ENCODE peak calls at places on chromosomes 3 and 15, in eight cellular contexts. P, S, F, M, B, K, J and E are unnamed samples.

GRCh38 chr3:64303881-64304280 is 78.6 kb upstream of the PRICKLE2 start:
- DNase-seq in S (no peak), K (no peak), J (no peak), F (no peak), B (no peak), P (no peak), M (no peak), E (no peak)

GRCh38 chr15:97072560-97072959 is 742.1 kb downstream of the NR2F2 start:
- DNase-seq in F (no peak), S (peak), K (no peak), J (peak), P (no peak), M (no peak), B (no peak), E (no peak)

GRCh38 chr3:51508255-51508654 is 8.4 kb upstream of the DCAF1 start:
- DNase-seq in F (no peak), B (no peak), K (no peak), P (no peak), M (no peak), J (no peak), S (no peak), E (no peak)

GRCh38 chr3:40645883-40646282 is 121.1 kb downstream of the ZNF621 start:
- DNase-seq in M (no peak), S (no peak), J (no peak), K (no peak), B (no peak), F (no peak), P (no peak), E (no peak)

GRCh38 chr3:52982839-52983238 is 63.0 kb downstream of the SFMBT1 start:
- DNase-seq in S (no peak), F (no peak), M (no peak), B (no peak), P (no peak), J (no peak), K (no peak), E (no peak)

GRCh38 chr15:100769043-100769974 is 110.3 kb upstream of the ALDH1A3 start:
- DNase-seq in S (no peak), P (no peak), B (no peak), F (no peak), K (no peak), J (no peak), M (peak), E (no peak)

GRCh38 chr15:84783493-84784251 is 33.5 kb upstream of the ALPK3 start:
- DNase-seq in B (no peak), F (no peak), K (no peak), M (no peak), J (no peak), P (no peak), S (peak), E (no peak)

GRCh38 chr15:35481064-35481463 is 64.9 kb downstream of the DPH6 start:
- DNase-seq in K (no peak), M (no peak), S (no peak), P (no peak), B (peak), F (no peak), J (no peak), E (no peak)

GRCh38 chr15:34886134-34886533 is 83.4 kb downstream of the AQR start:
- DNase-seq in P (no peak), F (no peak), S (no peak), B (no peak), K (no peak), M (no peak), J (peak), E (no peak)

GRCh38 chr3:155385896-155386295 is 92.4 kb upstream of the STRIT1 start:
- DNase-seq in S (no peak), K (no peak), B (no peak), F (no peak), M (no peak), P (no peak), J (no peak), E (no peak)

GRCh38 chr3:54706783-54707182 is 221.1 kb downstream of the LRTM1 start:
- DNase-seq in F (no peak), B (no peak), P (no peak), J (no peak), K (no peak), S (no peak), M (no peak), E (no peak)

GRCh38 chr15:34613997-34614396 is 30.5 kb upstream of the GOLGA8B start:
- DNase-seq in F (no peak), B (no peak), J (no peak), P (no peak), S (no peak), M (no peak), K (no peak), E (no peak)

GRCh38 chr3:196639517-196640500 is at the start of gene NRROS:
- DNase-seq in J (peak), B (peak), P (no peak), M (peak), F (peak), S (peak), K (peak), E (peak)